ENCODE peak calls at places on chromosomes 13 and 19, in six cellular contexts. T, G, R, B, D and I are unnamed samples. For H3K4me1, the result is how much of the 10 kb centered on the place peaks cover.

GRCh38 chr19:45790942-45791341 is 1.7 kb downstream of the DMWD start:
- ATAC-seq in G (no peak), D (no peak), R (no peak), B (peak), T (no peak), I (no peak)

GRCh38 chr19:41111296-41111695 is 2.9 kb upstream of the CYP2F1 start:
- ATAC-seq in D (no peak), G (no peak), T (no peak), B (no peak), R (peak), I (no peak)

GRCh38 chr13:113843864-113844556 is 19.9 kb downstream of the GAS6 start:
- ATAC-seq in G (no peak), R (no peak), D (peak), B (no peak), T (no peak), I (no peak)

GRCh38 chr13:23833733-23834611 is 55.2 kb downstream of the MIPEP start:
- ATAC-seq in B (no peak), D (no peak), G (no peak), R (no peak), T (no peak), I (no peak)

GRCh38 chr13:84653915-84654534 is 771.8 kb upstream of the SLITRK1 start:
- ATAC-seq in D (no peak), G (no peak), B (no peak), T (no peak), R (no peak), I (no peak)

GRCh38 chr19:41309225-41310030 is 544 bp upstream of the CCDC97 start:
- ATAC-seq in R (peak), D (peak), T (peak), G (peak), B (peak), I (peak)

GRCh38 chr19:58469241-58470013 is 2.5 kb downstream of the ZNF324 start:
- ATAC-seq in D (no peak), G (no peak), R (no peak), T (no peak), B (no peak), I (no peak)

GRCh38 chr13:28415994-28416411 is 78.9 kb downstream of the FLT1 start:
- ATAC-seq in R (no peak), T (no peak), D (no peak), B (peak), G (no peak), I (no peak)

GRCh38 chr13:77009011-77009410 is 17.1 kb downstream of the CLN5 start:
- ATAC-seq in B (peak), D (no peak), R (no peak), G (no peak), T (no peak), I (no peak)

GRCh38 chr19:21210037-21210621 is 68.3 kb downstream of the ZNF431 start:
- ATAC-seq in B (no peak), D (no peak), R (no peak), T (peak), G (no peak), I (no peak)

GRCh38 chr13:114038900-114039299 is 65.0 kb upstream of the C13orf46 start:
- ATAC-seq in B (no peak), T (no peak), G (no peak), D (no peak), R (no peak), I (no peak)

GRCh38 chr13:46342538-46342937 is 44.5 kb downstream of the RUBCNL start:
- ATAC-seq in B (no peak), G (no peak), T (no peak), R (no peak), D (no peak), I (no peak)

GRCh38 chr13:56510836-56511235 is 629.9 kb upstream of the PRR20A start:
- ATAC-seq in B (no peak), R (no peak), D (no peak), G (no peak), T (no peak), I (no peak)

GRCh38 chr13:96081888-96082287 is 8.0 kb upstream of the HS6ST3 start:
- ATAC-seq in T (no peak), R (no peak), G (no peak), D (no peak), B (no peak), I (no peak)

GRCh38 chr13:72657379-72657778 is 70.0 kb downstream of the MZT1 start:
- ATAC-seq in D (no peak), B (peak), T (no peak), R (no peak), G (no peak), I (no peak)

GRCh38 chr13:24997367-24997967 is 98.5 kb upstream of the PABPC3 start:
- ATAC-seq in T (no peak), B (peak), R (no peak), G (no peak), D (no peak), I (no peak)

GRCh38 chr13:26518433-26519084 is 38.9 kb upstream of the WASF3 start:
- ATAC-seq in G (no peak), D (no peak), B (no peak), T (no peak), R (no peak), I (no peak)

GRCh38 chr13:26513931-26514330 is 43.6 kb upstream of the WASF3 start:
- ATAC-seq in B (no peak), G (no peak), R (no peak), T (no peak), D (no peak), I (no peak)

GRCh38 chr13:26523007-26523406 is 34.5 kb upstream of the WASF3 start:
- ATAC-seq in D (no peak), R (no peak), B (no peak), T (no peak), G (no peak), I (no peak)

GRCh38 chr13:26515721-26516120 is 41.8 kb upstream of the WASF3 start:
- ATAC-seq in G (no peak), D (no peak), T (no peak), B (no peak), R (no peak), I (no peak)

DNA sequence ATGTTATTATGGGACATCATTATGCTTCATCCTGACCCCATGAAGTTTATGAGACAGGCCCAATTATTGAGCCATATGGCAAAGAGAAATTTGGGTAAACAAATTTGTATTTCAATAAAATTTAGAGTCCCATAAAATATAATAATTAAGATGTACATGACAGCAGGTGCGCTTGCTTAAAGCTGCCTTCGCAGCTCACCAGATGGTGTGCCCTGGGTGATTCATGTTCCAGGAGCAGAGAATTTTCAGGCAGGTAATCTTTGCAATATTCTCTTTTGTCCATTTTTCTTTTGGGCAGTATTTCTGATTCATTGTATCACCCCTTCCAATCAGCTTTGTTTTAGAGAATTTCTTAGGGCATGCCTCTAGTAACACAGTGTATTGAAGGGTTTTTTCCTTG is 39.6 kb upstream of the WASF3 start:
- ATAC-seq in T (no peak), R (no peak), B (no peak), G (no peak), D (no peak), I (no peak)
- TF ChIP-seq EP300 in T (no peak), R (no peak), B (no peak), G (no peak), D (no peak), I (no peak)

GRCh38 chr13:99750951-99751350 is 220.6 kb downstream of the ZIC5 start:
- ATAC-seq in R (no peak), D (no peak), G (no peak), T (no peak), B (no peak), I (no peak)
- H3K27ac ChIP-seq in R (no peak), D (no peak), G (no peak), T (no peak), B (no peak), I (no peak)

GRCh38 chr19:47157455-47158321 is 27.1 kb downstream of the SAE1 start:
- ATAC-seq in T (no peak), R (peak), B (peak), D (no peak), G (peak), I (peak)

GRCh38 chr19:47158367-47158791 is 27.7 kb downstream of the SAE1 start:
- ATAC-seq in R (peak), T (no peak), B (no peak), D (no peak), G (no peak), I (peak)

GRCh38 chr19:47158879-47159509 is 28.4 kb downstream of the SAE1 start:
- ATAC-seq in T (no peak), G (no peak), D (no peak), R (peak), B (no peak), I (no peak)

GRCh38 chr19:47156861-47157454 is 26.3 kb downstream of the SAE1 start:
- ATAC-seq in D (no peak), T (no peak), R (no peak), G (peak), B (peak), I (no peak)

DNA sequence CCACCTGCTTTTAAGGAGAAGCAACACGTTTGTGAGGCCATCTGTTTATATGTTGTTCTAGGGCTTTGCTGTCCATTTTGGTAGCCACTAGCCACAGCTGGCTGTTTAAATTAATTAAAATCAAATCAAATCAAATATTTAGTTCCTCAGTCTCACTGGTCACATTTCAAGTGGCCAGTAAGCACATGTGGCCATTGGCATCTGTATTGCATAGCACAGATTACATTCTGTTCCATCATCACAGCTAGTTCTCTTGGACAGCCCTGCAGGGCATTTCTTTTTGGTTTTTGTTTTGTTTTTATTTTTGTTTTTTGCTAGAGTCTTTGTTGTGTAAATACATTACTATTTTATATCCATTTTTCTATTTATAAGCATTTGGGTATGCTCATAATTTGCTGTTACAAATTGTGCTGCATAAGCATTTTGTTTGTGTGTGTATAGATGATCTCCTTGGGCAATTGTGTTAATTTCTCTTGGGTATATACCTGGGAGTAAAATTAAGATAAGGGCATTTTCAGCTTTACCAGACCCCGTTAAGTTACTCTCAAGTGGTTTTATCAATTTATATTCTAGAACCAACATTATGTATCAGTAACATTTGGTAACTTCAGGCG is 31.3 kb downstream of the SAE1 start:
- ATAC-seq in T (no peak), D (no peak), G (no peak), B (no peak), R (no peak), I (no peak)
- H3K4me1 ChIP-seq in T (under half), D (under half), G (under half), B (under half), R (under half), I (half or more)

GRCh38 chr19:43595999-43596841 is at the start of the genes IRGQ and ZNF576:
- ATAC-seq in T (peak), B (peak), R (peak), G (peak), D (peak), I (peak)
- TF ChIP-seq EP300 in T (no peak), B (no peak), R (no peak), G (no peak), D (no peak), I (no peak)

GRCh38 chr19:52138614-52139290 is 986 bp downstream of the ZNF616 start:
- ATAC-seq in R (no peak), D (peak), T (peak), G (no peak), B (peak), I (no peak)
- H3K27ac ChIP-seq in R (no peak), D (peak), T (peak), G (peak), B (peak), I (peak)

GRCh38 chr19:2046046-2046907 is 4.8 kb downstream of the MKNK2 start:
- ATAC-seq in R (no peak), G (no peak), D (no peak), B (no peak), T (no peak), I (no peak)

GRCh38 chr19:2043864-2044708 is 7.0 kb downstream of the MKNK2 start:
- ATAC-seq in B (no peak), D (no peak), G (no peak), R (no peak), T (no peak), I (no peak)

GRCh38 chr19:2044709-2045500 is 6.1 kb downstream of the MKNK2 start:
- ATAC-seq in D (no peak), R (no peak), B (no peak), T (no peak), G (no peak), I (no peak)

GRCh38 chr19:2047076-2047448 is 4.0 kb downstream of the MKNK2 start:
- ATAC-seq in R (no peak), B (peak), G (no peak), T (no peak), D (no peak), I (no peak)

DNA sequence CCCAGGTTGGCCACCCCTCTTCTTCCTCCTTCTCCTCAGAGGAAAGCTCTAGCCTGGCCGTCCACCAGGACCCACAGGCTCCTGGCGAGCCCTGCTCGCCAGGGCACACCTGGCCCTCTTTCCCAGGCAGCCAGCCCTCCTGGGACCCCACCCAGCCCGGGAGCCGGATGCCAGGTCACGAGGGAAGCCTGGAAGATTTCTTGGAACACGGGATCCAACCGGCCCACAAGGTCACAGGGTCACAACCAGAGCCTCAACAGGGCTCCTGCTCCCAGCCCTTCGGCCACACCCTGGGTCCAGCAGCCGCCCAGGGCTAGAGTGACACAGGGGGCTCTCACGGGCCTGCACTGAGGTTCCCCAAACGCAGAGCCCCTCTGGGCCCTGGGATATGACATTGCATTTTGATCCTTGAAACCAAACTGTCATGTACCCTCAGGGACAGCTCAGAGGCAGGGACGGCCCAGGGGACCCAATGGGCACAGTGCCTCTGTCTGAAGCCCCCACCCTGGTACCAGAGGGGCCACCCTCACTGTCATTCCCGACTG is 5.5 kb downstream of the MKNK2 start:
- ATAC-seq in T (no peak), B (no peak), R (no peak), G (no peak), D (no peak), I (no peak)
- H3K4me1 ChIP-seq in T (under half), B (under half), R (half or more), G (half or more), D (under half), I (half or more)

GRCh38 chr19:55070755-55071502 is 4.7 kb upstream of the EPS8L1 start:
- ATAC-seq in R (peak), G (peak), T (no peak), B (peak), D (peak), I (no peak)
- TF ChIP-seq EP300 in R (no peak), G (no peak), T (no peak), B (no peak), D (no peak), I (no peak)

GRCh38 chr13:97562962-97563361 is 129.0 kb downstream of the RAP2A start:
- ATAC-seq in G (no peak), B (no peak), D (no peak), R (no peak), T (no peak), I (no peak)

GRCh38 chr13:97568850-97569249 is 134.9 kb downstream of the RAP2A start:
- ATAC-seq in D (no peak), B (no peak), R (peak), T (peak), G (no peak), I (no peak)

GRCh38 chr13:97564929-97565328 is 131.0 kb downstream of the RAP2A start:
- ATAC-seq in D (no peak), B (no peak), R (no peak), T (no peak), G (no peak), I (no peak)

GRCh38 chr13:97566907-97567306 is 132.9 kb downstream of the RAP2A start:
- ATAC-seq in R (no peak), G (no peak), D (peak), T (no peak), B (peak), I (no peak)

DNA sequence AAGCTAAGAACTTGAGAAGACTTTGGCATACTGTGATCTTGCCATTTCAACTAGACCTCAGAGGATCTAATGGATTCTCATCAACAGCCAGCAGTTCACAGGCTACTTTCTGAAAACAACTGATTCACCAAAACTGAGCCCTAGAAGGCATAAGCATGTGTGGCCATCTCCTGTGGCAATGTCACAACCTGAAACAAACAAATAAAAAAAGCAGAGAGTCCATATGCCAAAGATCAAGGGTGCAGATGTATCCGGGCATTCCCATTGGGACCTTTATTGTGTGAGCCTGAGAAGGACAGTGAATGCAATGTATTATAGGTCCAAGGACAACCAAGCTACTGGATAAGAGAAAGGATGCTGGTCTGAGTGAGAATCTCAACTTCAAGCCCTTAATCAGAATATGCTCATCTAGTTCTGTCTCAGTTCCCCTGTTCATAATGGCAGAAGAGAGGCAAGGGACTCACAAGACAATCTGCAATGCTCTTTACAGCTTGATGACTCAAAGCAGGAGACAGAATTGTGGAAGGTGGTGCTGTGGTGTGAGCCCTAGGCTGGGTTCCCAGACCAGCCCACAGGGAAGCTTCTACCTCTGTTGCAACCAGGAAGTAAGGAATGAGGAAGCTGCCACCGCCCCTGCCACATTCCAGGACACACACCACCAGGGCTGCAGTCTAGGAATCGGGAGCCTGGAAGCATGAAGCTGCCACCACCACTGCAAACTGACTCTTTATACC is 133.7 kb downstream of the RAP2A start:
- ATAC-seq in B (peak), R (peak), D (no peak), T (peak), G (peak), I (peak)
- H3K27ac ChIP-seq in B (no peak), R (no peak), D (no peak), T (peak), G (no peak), I (no peak)